ENCODE peak calls at places on chromosomes 16 and 17, in four cellular contexts. B is fibroblast of lung, U is breast epithelium, F is cardiac fibroblast. D is an unnamed sample.

GRCh38 chr17:73471924-73472323 is 160.1 kb upstream of the CDC42EP4 start:
- DNase-seq in F (no peak), U (no peak), B (no peak), D (no peak)

GRCh38 chr17:57480438-57481196 is 224.3 kb downstream of the MSI2 start:
- DNase-seq in B (peak), F (peak), U (no peak), D (no peak)

GRCh38 chr16:58306327-58306726 is 11.5 kb upstream of the PRSS54 start:
- DNase-seq in F (peak), B (peak), U (no peak), D (peak)

GRCh38 chr17:57599271-57600045 is 145.6 kb downstream of the CCDC182 start:
- DNase-seq in U (no peak), B (no peak), F (no peak), D (no peak)

GRCh38 chr17:42613699-42614295 is 4.3 kb downstream of the TUBG1 start:
- DNase-seq in U (no peak), B (no peak), F (no peak), D (no peak)

GRCh38 chr17:38870259-38871165 is 654 bp downstream of the LASP1 start:
- DNase-seq in F (peak), U (peak), B (peak), D (no peak)

GRCh38 chr17:68290268-68290954 is 516 bp downstream of the SLC16A6 start:
- DNase-seq in U (no peak), F (no peak), B (no peak), D (no peak)

GRCh38 chr17:27475070-27475673 is 18.9 kb downstream of the KSR1 start:
- DNase-seq in B (no peak), U (no peak), F (no peak), D (no peak)

GRCh38 chr17:77462101-77462500 is 321.3 kb downstream of the SEC14L1 start:
- DNase-seq in B (no peak), F (no peak), U (no peak), D (no peak)

GRCh38 chr17:62666061-62666800 is 38.8 kb downstream of the MRC2 start:
- DNase-seq in B (no peak), F (no peak), U (no peak), D (no peak)

GRCh38 chr17:51778842-51779241 is 379.7 kb downstream of the CA10 start:
- DNase-seq in B (no peak), U (no peak), F (no peak), D (no peak)

GRCh38 chr16:65414284-65414984 is 292.6 kb upstream of the CDH11 start:
- DNase-seq in U (no peak), F (peak), B (peak), D (no peak)

GRCh38 chr16:4178468-4179010 is 62.3 kb upstream of the ADCY9 start:
- DNase-seq in B (no peak), F (no peak), U (no peak), D (no peak)

GRCh38 chr16:4180511-4180910 is 61.4 kb downstream of the SRL start:
- DNase-seq in U (no peak), B (no peak), F (no peak), D (no peak)

GRCh38 chr16:4179020-4179419 is 62.8 kb upstream of the ADCY9 start:
- DNase-seq in U (peak), F (peak), B (peak), D (no peak)

GRCh38 chr16:4176794-4177438 is 60.7 kb upstream of the ADCY9 start:
- DNase-seq in F (peak), U (no peak), B (peak), D (no peak)

GRCh38 chr16:4179763-4180260 is 62.1 kb downstream of the SRL start:
- DNase-seq in B (no peak), F (no peak), U (no peak), D (no peak)
- TF ChIP-seq CTCF in B (no peak), F (no peak), U (no peak), D (no peak)

GRCh38 chr17:40448639-40449261 is 5.5 kb downstream of the IGFBP4 start:
- DNase-seq in U (peak), F (peak), B (no peak), D (peak)
- H3K4me3 ChIP-seq in U (peak), F (peak), B (no peak), D (no peak)

GRCh38 chr16:68085259-68086071 is at the start of gene NFATC3:
- DNase-seq in U (peak), B (peak), F (peak), D (peak)
- TF ChIP-seq CTCF in U (no peak), B (no peak), F (no peak), D (peak)

GRCh38 chr17:28726912-28727726 is 1.1 kb upstream of the TLCD1 start:
- DNase-seq in B (peak), F (peak), U (peak), D (peak)

GRCh38 chr17:28728364-28729200 is at the start of gene NEK8:
- DNase-seq in F (peak), B (peak), U (peak), D (peak)

GRCh38 chr17:28727727-28728363 is 743 bp upstream of the NEK8 start:
- DNase-seq in U (peak), B (peak), F (peak), D (no peak)

GRCh38 chr17:28733346-28733745 is 4.8 kb downstream of the NEK8 start:
- DNase-seq in F (no peak), U (no peak), B (no peak), D (no peak)

GRCh38 chr17:28729950-28730330 is 1.4 kb downstream of the NEK8 start:
- DNase-seq in F (no peak), B (no peak), U (no peak), D (no peak)
- H3K4me3 ChIP-seq in F (no peak), B (no peak), U (no peak), D (no peak)

GRCh38 chr16:30947533-30948086 is 1.3 kb upstream of the ORAI3 start:
- DNase-seq in F (no peak), B (no peak), U (no peak), D (no peak)
- TF ChIP-seq CTCF in F (no peak), B (no peak), U (no peak), D (no peak)

DNA sequence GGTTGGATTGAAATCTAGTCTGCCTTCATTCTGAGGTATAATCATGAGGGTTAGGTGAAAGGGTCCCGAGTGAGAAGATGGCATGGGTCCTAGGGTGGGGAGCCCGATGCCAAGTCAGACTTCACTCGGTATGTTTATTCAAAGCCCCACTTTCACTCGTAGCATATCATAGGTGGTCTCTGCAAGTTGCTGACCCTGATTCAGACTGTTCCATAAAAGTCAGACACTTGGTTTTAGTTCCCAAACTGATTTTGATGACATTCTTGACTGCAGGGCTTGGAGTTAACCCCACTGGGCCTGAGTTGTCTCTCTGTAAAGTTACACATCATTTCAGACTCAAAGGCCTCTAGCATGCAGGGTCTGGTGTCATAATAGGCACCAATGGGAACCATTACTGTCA is 17.8 kb downstream of the HAPSTR1 start:
- DNase-seq in U (no peak), F (no peak), B (no peak), D (no peak)
- H3K4me3 ChIP-seq in U (no peak), F (no peak), B (no peak), D (no peak)

DNA sequence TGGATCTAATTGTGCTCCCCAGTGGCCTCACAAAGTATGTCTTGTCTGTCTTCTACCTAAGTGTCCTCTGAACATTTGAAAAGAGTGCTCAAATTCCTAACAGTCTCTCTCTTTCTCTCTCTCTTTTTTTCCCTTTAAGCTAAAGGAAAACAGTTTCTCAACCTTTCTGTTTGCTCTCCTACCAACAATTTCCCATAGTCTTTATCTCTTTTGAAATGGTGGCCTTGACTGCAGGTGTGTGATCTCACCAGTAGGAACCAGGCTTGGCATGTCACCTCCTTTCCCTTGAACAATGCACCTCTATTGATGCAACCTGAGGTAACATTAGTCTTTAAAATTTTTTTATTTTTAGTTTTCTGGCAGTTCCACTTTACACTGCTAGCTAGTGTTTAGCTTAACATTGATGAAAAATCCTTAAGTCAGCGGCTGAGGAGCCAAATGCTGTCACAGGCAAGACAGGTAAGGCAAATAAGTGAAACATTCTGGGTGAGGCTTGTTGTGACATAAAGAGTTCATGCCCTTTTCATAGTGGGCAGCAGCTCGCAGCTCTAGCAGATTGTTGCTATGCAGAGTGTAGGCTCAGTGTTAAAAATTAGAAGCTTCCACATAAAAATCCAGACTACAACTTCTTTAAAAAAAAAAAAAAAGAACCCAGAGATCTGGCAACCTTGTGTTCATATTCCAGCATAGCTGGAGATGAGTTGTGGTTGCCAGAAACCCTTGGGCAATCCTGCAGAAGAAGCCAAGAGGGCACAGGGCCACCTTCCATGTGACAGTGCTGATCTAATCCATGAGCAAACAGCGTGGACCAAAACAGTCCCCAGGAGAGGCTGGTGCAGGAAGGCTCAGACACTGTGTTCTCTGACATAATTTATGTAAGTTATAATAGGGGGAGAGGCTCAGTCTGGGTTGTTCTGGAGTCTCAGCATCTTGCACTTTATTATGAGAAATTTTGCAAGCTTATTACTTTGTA is 273.6 kb downstream of the HAPSTR1 start:
- DNase-seq in B (no peak), U (peak), F (no peak), D (peak)
- TF ChIP-seq CTCF in B (no peak), U (no peak), F (no peak), D (no peak)

GRCh38 chr16:3408561-3409197 is 7.7 kb downstream of the ZNF174 start:
- DNase-seq in F (no peak), B (no peak), U (no peak), D (no peak)
- H3K4me3 ChIP-seq in F (no peak), B (no peak), U (no peak), D (no peak)

GRCh38 chr16:88917146-88917914 is 50.9 kb upstream of the PABPN1L start:
- DNase-seq in B (no peak), U (no peak), F (no peak), D (no peak)
- TF ChIP-seq CTCF in B (no peak), U (no peak), F (no peak), D (no peak)

GRCh38 chr17:81487487-81488275 is 24.9 kb downstream of the ACTG1 start:
- DNase-seq in U (no peak), B (peak), F (peak), D (no peak)
- H3K4me3 ChIP-seq in U (peak), B (peak), F (peak), D (peak)